ENCODE peak calls at places on chromosomes 5 and 9, in six cellular contexts. One of them, this sample, is unnamed.

GRCh38 chr5:2430606-2431005 is 320.9 kb downstream of the IRX2 start:
- DNase-seq in stimulated activated CD4-positive, alpha-beta T cell treated with anti-CD3 and anti-CD28 coated beads, Interleukin-4, amount 100 ng/mL, for 24 hours: no peak
- DNase-seq in fibroblast of lung: no peak
- DNase-seq in progenitor cell of endocrine pancreas: no peak
- DNase-seq in Calu3: no peak
- DNase-seq in right atrium auricular region: no peak
- DNase-seq in this sample: no peak

GRCh38 chr5:54944364-54944763 is 41.0 kb downstream of the ESM1 start:
- DNase-seq in stimulated activated CD4-positive, alpha-beta T cell treated with anti-CD3 and anti-CD28 coated beads, Interleukin-4, amount 100 ng/mL, for 24 hours: peak
- DNase-seq in fibroblast of lung: peak
- DNase-seq in progenitor cell of endocrine pancreas: no peak
- DNase-seq in Calu3: peak
- DNase-seq in right atrium auricular region: no peak
- DNase-seq in this sample: peak

GRCh38 chr9:109815366-109815947 is 35.5 kb downstream of the PALM2AKAP2 start:
- DNase-seq in stimulated activated CD4-positive, alpha-beta T cell treated with anti-CD3 and anti-CD28 coated beads, Interleukin-4, amount 100 ng/mL, for 24 hours: no peak
- DNase-seq in fibroblast of lung: peak
- DNase-seq in progenitor cell of endocrine pancreas: no peak
- DNase-seq in Calu3: peak
- DNase-seq in right atrium auricular region: no peak
- DNase-seq in this sample: no peak

GRCh38 chr5:31530541-31531265 is 1.2 kb downstream of the DROSHA start:
- DNase-seq in stimulated activated CD4-positive, alpha-beta T cell treated with anti-CD3 and anti-CD28 coated beads, Interleukin-4, amount 100 ng/mL, for 24 hours: no peak
- DNase-seq in fibroblast of lung: peak
- DNase-seq in progenitor cell of endocrine pancreas: no peak
- DNase-seq in Calu3: no peak
- DNase-seq in right atrium auricular region: no peak
- DNase-seq in this sample: no peak

GRCh38 chr9:132630116-132630515 is 39.7 kb downstream of the DDX31 start:
- DNase-seq in stimulated activated CD4-positive, alpha-beta T cell treated with anti-CD3 and anti-CD28 coated beads, Interleukin-4, amount 100 ng/mL, for 24 hours: no peak
- DNase-seq in fibroblast of lung: no peak
- DNase-seq in progenitor cell of endocrine pancreas: no peak
- DNase-seq in Calu3: no peak
- DNase-seq in right atrium auricular region: no peak
- DNase-seq in this sample: no peak

GRCh38 chr5:107032629-107033028 is 638.1 kb downstream of the EFNA5 start:
- DNase-seq in stimulated activated CD4-positive, alpha-beta T cell treated with anti-CD3 and anti-CD28 coated beads, Interleukin-4, amount 100 ng/mL, for 24 hours: no peak
- DNase-seq in fibroblast of lung: no peak
- DNase-seq in progenitor cell of endocrine pancreas: no peak
- DNase-seq in Calu3: no peak
- DNase-seq in right atrium auricular region: no peak
- DNase-seq in this sample: no peak

GRCh38 chr5:103915081-103915480 is 352.5 kb upstream of the NUDT12 start:
- DNase-seq in stimulated activated CD4-positive, alpha-beta T cell treated with anti-CD3 and anti-CD28 coated beads, Interleukin-4, amount 100 ng/mL, for 24 hours: no peak
- DNase-seq in fibroblast of lung: peak
- DNase-seq in progenitor cell of endocrine pancreas: no peak
- DNase-seq in Calu3: no peak
- DNase-seq in right atrium auricular region: no peak
- DNase-seq in this sample: no peak

GRCh38 chr9:83701769-83702168 is 6.0 kb downstream of the UBQLN1 start:
- DNase-seq in stimulated activated CD4-positive, alpha-beta T cell treated with anti-CD3 and anti-CD28 coated beads, Interleukin-4, amount 100 ng/mL, for 24 hours: no peak
- DNase-seq in fibroblast of lung: peak
- DNase-seq in progenitor cell of endocrine pancreas: no peak
- DNase-seq in Calu3: no peak
- DNase-seq in right atrium auricular region: no peak
- DNase-seq in this sample: no peak

GRCh38 chr5:77851229-77852067 is 75.3 kb upstream of the TBCA start:
- DNase-seq in stimulated activated CD4-positive, alpha-beta T cell treated with anti-CD3 and anti-CD28 coated beads, Interleukin-4, amount 100 ng/mL, for 24 hours: no peak
- DNase-seq in fibroblast of lung: peak
- DNase-seq in progenitor cell of endocrine pancreas: peak
- DNase-seq in Calu3: peak
- DNase-seq in right atrium auricular region: no peak
- DNase-seq in this sample: no peak

GRCh38 chr5:23631283-23632045 is 124.1 kb downstream of the PRDM9 start:
- DNase-seq in stimulated activated CD4-positive, alpha-beta T cell treated with anti-CD3 and anti-CD28 coated beads, Interleukin-4, amount 100 ng/mL, for 24 hours: no peak
- DNase-seq in fibroblast of lung: peak
- DNase-seq in progenitor cell of endocrine pancreas: no peak
- DNase-seq in Calu3: peak
- DNase-seq in right atrium auricular region: no peak
- DNase-seq in this sample: no peak

GRCh38 chr9:21097817-21098216 is 20.1 kb upstream of the IFNB1 start:
- DNase-seq in stimulated activated CD4-positive, alpha-beta T cell treated with anti-CD3 and anti-CD28 coated beads, Interleukin-4, amount 100 ng/mL, for 24 hours: no peak
- DNase-seq in fibroblast of lung: no peak
- DNase-seq in progenitor cell of endocrine pancreas: no peak
- DNase-seq in Calu3: no peak
- DNase-seq in right atrium auricular region: no peak
- DNase-seq in this sample: no peak

GRCh38 chr9:4062966-4063365 is 236.9 kb downstream of the GLIS3 start:
- DNase-seq in stimulated activated CD4-positive, alpha-beta T cell treated with anti-CD3 and anti-CD28 coated beads, Interleukin-4, amount 100 ng/mL, for 24 hours: no peak
- DNase-seq in fibroblast of lung: peak
- DNase-seq in progenitor cell of endocrine pancreas: no peak
- DNase-seq in Calu3: no peak
- DNase-seq in right atrium auricular region: no peak
- DNase-seq in this sample: no peak

GRCh38 chr9:130465383-130466096 is 20.8 kb downstream of the ASS1 start:
- DNase-seq in stimulated activated CD4-positive, alpha-beta T cell treated with anti-CD3 and anti-CD28 coated beads, Interleukin-4, amount 100 ng/mL, for 24 hours: no peak
- DNase-seq in fibroblast of lung: no peak
- DNase-seq in progenitor cell of endocrine pancreas: no peak
- DNase-seq in Calu3: no peak
- DNase-seq in right atrium auricular region: no peak
- DNase-seq in this sample: no peak

GRCh38 chr5:170720179-170720578 is 63.3 kb upstream of the GABRP start:
- DNase-seq in stimulated activated CD4-positive, alpha-beta T cell treated with anti-CD3 and anti-CD28 coated beads, Interleukin-4, amount 100 ng/mL, for 24 hours: no peak
- DNase-seq in fibroblast of lung: no peak
- DNase-seq in progenitor cell of endocrine pancreas: no peak
- DNase-seq in Calu3: no peak
- DNase-seq in right atrium auricular region: no peak
- DNase-seq in this sample: no peak

GRCh38 chr9:95876595-95876994 is 1.1 kb downstream of the ERCC6L2 start:
- DNase-seq in stimulated activated CD4-positive, alpha-beta T cell treated with anti-CD3 and anti-CD28 coated beads, Interleukin-4, amount 100 ng/mL, for 24 hours: no peak
- DNase-seq in fibroblast of lung: peak
- DNase-seq in progenitor cell of endocrine pancreas: no peak
- DNase-seq in Calu3: no peak
- DNase-seq in right atrium auricular region: no peak
- DNase-seq in this sample: no peak

GRCh38 chr9:30197954-30198353 is 2186.5 kb upstream of the ACO1 start:
- DNase-seq in stimulated activated CD4-positive, alpha-beta T cell treated with anti-CD3 and anti-CD28 coated beads, Interleukin-4, amount 100 ng/mL, for 24 hours: no peak
- DNase-seq in fibroblast of lung: no peak
- DNase-seq in progenitor cell of endocrine pancreas: no peak
- DNase-seq in Calu3: no peak
- DNase-seq in right atrium auricular region: no peak
- DNase-seq in this sample: no peak

GRCh38 chr9:20684865-20685696 is 1.0 kb downstream of the FOCAD start:
- DNase-seq in stimulated activated CD4-positive, alpha-beta T cell treated with anti-CD3 and anti-CD28 coated beads, Interleukin-4, amount 100 ng/mL, for 24 hours: no peak
- DNase-seq in fibroblast of lung: peak
- DNase-seq in progenitor cell of endocrine pancreas: no peak
- DNase-seq in Calu3: no peak
- DNase-seq in right atrium auricular region: no peak
- DNase-seq in this sample: no peak

GRCh38 chr5:116370149-116370548 is 204.5 kb downstream of the SEMA6A start:
- DNase-seq in stimulated activated CD4-positive, alpha-beta T cell treated with anti-CD3 and anti-CD28 coated beads, Interleukin-4, amount 100 ng/mL, for 24 hours: no peak
- DNase-seq in fibroblast of lung: peak
- DNase-seq in progenitor cell of endocrine pancreas: no peak
- DNase-seq in Calu3: no peak
- DNase-seq in right atrium auricular region: no peak
- DNase-seq in this sample: no peak

GRCh38 chr9:92151691-92152393 is 36.6 kb upstream of the SPTLC1 start:
- DNase-seq in stimulated activated CD4-positive, alpha-beta T cell treated with anti-CD3 and anti-CD28 coated beads, Interleukin-4, amount 100 ng/mL, for 24 hours: no peak
- DNase-seq in fibroblast of lung: peak
- DNase-seq in progenitor cell of endocrine pancreas: no peak
- DNase-seq in Calu3: no peak
- DNase-seq in right atrium auricular region: peak
- DNase-seq in this sample: no peak

GRCh38 chr9:114804504-114804903 is 1.3 kb downstream of the TNFSF15 start:
- DNase-seq in stimulated activated CD4-positive, alpha-beta T cell treated with anti-CD3 and anti-CD28 coated beads, Interleukin-4, amount 100 ng/mL, for 24 hours: no peak
- DNase-seq in fibroblast of lung: peak
- DNase-seq in progenitor cell of endocrine pancreas: no peak
- DNase-seq in Calu3: peak
- DNase-seq in right atrium auricular region: no peak
- DNase-seq in this sample: no peak

GRCh38 chr5:75510836-75511434 is 494 bp downstream of the CERT1 start:
- DNase-seq in stimulated activated CD4-positive, alpha-beta T cell treated with anti-CD3 and anti-CD28 coated beads, Interleukin-4, amount 100 ng/mL, for 24 hours: peak
- DNase-seq in fibroblast of lung: no peak
- DNase-seq in progenitor cell of endocrine pancreas: peak
- DNase-seq in Calu3: peak
- DNase-seq in right atrium auricular region: peak
- DNase-seq in this sample: peak

GRCh38 chr5:73299665-73300435 is 126.9 kb downstream of the TMEM174 start:
- DNase-seq in stimulated activated CD4-positive, alpha-beta T cell treated with anti-CD3 and anti-CD28 coated beads, Interleukin-4, amount 100 ng/mL, for 24 hours: no peak
- DNase-seq in fibroblast of lung: no peak
- DNase-seq in progenitor cell of endocrine pancreas: peak
- DNase-seq in Calu3: no peak
- DNase-seq in right atrium auricular region: no peak
- DNase-seq in this sample: no peak

GRCh38 chr5:112165897-112166737 is 253.0 kb downstream of the EPB41L4A start:
- DNase-seq in stimulated activated CD4-positive, alpha-beta T cell treated with anti-CD3 and anti-CD28 coated beads, Interleukin-4, amount 100 ng/mL, for 24 hours: no peak
- DNase-seq in fibroblast of lung: no peak
- DNase-seq in progenitor cell of endocrine pancreas: no peak
- DNase-seq in Calu3: no peak
- DNase-seq in right atrium auricular region: no peak
- DNase-seq in this sample: no peak

GRCh38 chr5:132221781-132222648 is 5.6 kb downstream of the P4HA2 start:
- DNase-seq in stimulated activated CD4-positive, alpha-beta T cell treated with anti-CD3 and anti-CD28 coated beads, Interleukin-4, amount 100 ng/mL, for 24 hours: no peak
- DNase-seq in fibroblast of lung: peak
- DNase-seq in progenitor cell of endocrine pancreas: no peak
- DNase-seq in Calu3: no peak
- DNase-seq in right atrium auricular region: peak
- DNase-seq in this sample: no peak

GRCh38 chr5:126745259-126745992 is 31.5 kb upstream of the LMNB1 start:
- DNase-seq in stimulated activated CD4-positive, alpha-beta T cell treated with anti-CD3 and anti-CD28 coated beads, Interleukin-4, amount 100 ng/mL, for 24 hours: no peak
- DNase-seq in fibroblast of lung: no peak
- DNase-seq in progenitor cell of endocrine pancreas: no peak
- DNase-seq in Calu3: no peak
- DNase-seq in right atrium auricular region: no peak
- DNase-seq in this sample: no peak

GRCh38 chr9:841371-842209 is at the start of gene DMRT1:
- DNase-seq in stimulated activated CD4-positive, alpha-beta T cell treated with anti-CD3 and anti-CD28 coated beads, Interleukin-4, amount 100 ng/mL, for 24 hours: no peak
- DNase-seq in fibroblast of lung: no peak
- DNase-seq in progenitor cell of endocrine pancreas: peak
- DNase-seq in Calu3: no peak
- DNase-seq in right atrium auricular region: no peak
- DNase-seq in this sample: no peak

GRCh38 chr9:137188490-137189296 is at the start of the genes ANAPC2 and SSNA1:
- DNase-seq in stimulated activated CD4-positive, alpha-beta T cell treated with anti-CD3 and anti-CD28 coated beads, Interleukin-4, amount 100 ng/mL, for 24 hours: peak
- DNase-seq in fibroblast of lung: peak
- DNase-seq in progenitor cell of endocrine pancreas: peak
- DNase-seq in Calu3: peak
- DNase-seq in right atrium auricular region: peak
- DNase-seq in this sample: peak

GRCh38 chr9:2015581-2016410 is 649 bp downstream of the SMARCA2 start:
- DNase-seq in stimulated activated CD4-positive, alpha-beta T cell treated with anti-CD3 and anti-CD28 coated beads, Interleukin-4, amount 100 ng/mL, for 24 hours: peak
- DNase-seq in fibroblast of lung: peak
- DNase-seq in progenitor cell of endocrine pancreas: peak
- DNase-seq in Calu3: peak
- DNase-seq in right atrium auricular region: peak
- DNase-seq in this sample: peak

GRCh38 chr5:180313677-180314076 is 21.8 kb upstream of the MAPK9 start:
- DNase-seq in stimulated activated CD4-positive, alpha-beta T cell treated with anti-CD3 and anti-CD28 coated beads, Interleukin-4, amount 100 ng/mL, for 24 hours: peak
- DNase-seq in fibroblast of lung: no peak
- DNase-seq in progenitor cell of endocrine pancreas: no peak
- DNase-seq in Calu3: no peak
- DNase-seq in right atrium auricular region: no peak
- DNase-seq in this sample: peak

GRCh38 chr9:30697958-30698357 is 1686.5 kb upstream of the ACO1 start:
- DNase-seq in stimulated activated CD4-positive, alpha-beta T cell treated with anti-CD3 and anti-CD28 coated beads, Interleukin-4, amount 100 ng/mL, for 24 hours: no peak
- DNase-seq in fibroblast of lung: no peak
- DNase-seq in progenitor cell of endocrine pancreas: no peak
- DNase-seq in Calu3: no peak
- DNase-seq in right atrium auricular region: no peak
- DNase-seq in this sample: no peak

GRCh38 chr5:144451187-144451973 is 280.7 kb downstream of the KCTD16 start:
- DNase-seq in stimulated activated CD4-positive, alpha-beta T cell treated with anti-CD3 and anti-CD28 coated beads, Interleukin-4, amount 100 ng/mL, for 24 hours: no peak
- DNase-seq in fibroblast of lung: no peak
- DNase-seq in progenitor cell of endocrine pancreas: no peak
- DNase-seq in Calu3: no peak
- DNase-seq in right atrium auricular region: no peak
- DNase-seq in this sample: no peak

GRCh38 chr5:159825551-159826051 is 90.7 kb upstream of the ADRA1B start:
- DNase-seq in stimulated activated CD4-positive, alpha-beta T cell treated with anti-CD3 and anti-CD28 coated beads, Interleukin-4, amount 100 ng/mL, for 24 hours: no peak
- DNase-seq in fibroblast of lung: peak
- DNase-seq in progenitor cell of endocrine pancreas: no peak
- DNase-seq in Calu3: peak
- DNase-seq in right atrium auricular region: peak
- DNase-seq in this sample: no peak

GRCh38 chr5:157167219-157167621 is 1.2 kb upstream of the GARIN3 start:
- DNase-seq in stimulated activated CD4-positive, alpha-beta T cell treated with anti-CD3 and anti-CD28 coated beads, Interleukin-4, amount 100 ng/mL, for 24 hours: no peak
- DNase-seq in fibroblast of lung: peak
- DNase-seq in progenitor cell of endocrine pancreas: no peak
- DNase-seq in Calu3: no peak
- DNase-seq in right atrium auricular region: no peak
- DNase-seq in this sample: no peak